ENCODE peak calls at places on chromosomes 7 and 10, in four cellular contexts. One of them, this sample, is unnamed.

GRCh38 chr7:69664433-69664832 is 66.2 kb downstream of the AUTS2 start:
- DNase-seq in tibial artery: no peak
- DNase-seq in T-helper 2 cell treated with Interferon-gamma antibody and Interleukin-4, amounts not matched to agents 5 μg/mL and 100 μg/mL, for 36 hours: no peak
- DNase-seq in progenitor cell of endocrine pancreas: no peak
- DNase-seq in this sample: no peak

GRCh38 chr10:9634466-9634865 is 1383.2 kb upstream of the CELF2 start:
- DNase-seq in tibial artery: no peak
- DNase-seq in T-helper 2 cell treated with Interferon-gamma antibody and Interleukin-4, amounts not matched to agents 5 μg/mL and 100 μg/mL, for 36 hours: no peak
- DNase-seq in progenitor cell of endocrine pancreas: no peak
- DNase-seq in this sample: no peak

GRCh38 chr7:24825931-24826661 is 68.8 kb upstream of the GSDME start:
- DNase-seq in tibial artery: no peak
- DNase-seq in T-helper 2 cell treated with Interferon-gamma antibody and Interleukin-4, amounts not matched to agents 5 μg/mL and 100 μg/mL, for 36 hours: no peak
- DNase-seq in progenitor cell of endocrine pancreas: no peak
- DNase-seq in this sample: peak; percentile 54

GRCh38 chr10:34985823-34986222 is 104.3 kb downstream of the CUL2 start:
- DNase-seq in tibial artery: no peak
- DNase-seq in T-helper 2 cell treated with Interferon-gamma antibody and Interleukin-4, amounts not matched to agents 5 μg/mL and 100 μg/mL, for 36 hours: no peak
- DNase-seq in progenitor cell of endocrine pancreas: no peak
- DNase-seq in this sample: no peak

GRCh38 chr10:30990971-30991646 is 40.6 kb downstream of the ZNF438 start:
- DNase-seq in tibial artery: no peak
- DNase-seq in T-helper 2 cell treated with Interferon-gamma antibody and Interleukin-4, amounts not matched to agents 5 μg/mL and 100 μg/mL, for 36 hours: no peak
- DNase-seq in progenitor cell of endocrine pancreas: no peak
- DNase-seq in this sample: no peak

GRCh38 chr10:121988361-121989324 is at the start of gene TACC2:
- DNase-seq in tibial artery: no peak
- DNase-seq in T-helper 2 cell treated with Interferon-gamma antibody and Interleukin-4, amounts not matched to agents 5 μg/mL and 100 μg/mL, for 36 hours: peak; percentile 7
- DNase-seq in progenitor cell of endocrine pancreas: no peak
- DNase-seq in this sample: no peak

GRCh38 chr10:72563327-72563932 is 62.4 kb downstream of the MICU1 start:
- DNase-seq in tibial artery: no peak
- DNase-seq in T-helper 2 cell treated with Interferon-gamma antibody and Interleukin-4, amounts not matched to agents 5 μg/mL and 100 μg/mL, for 36 hours: peak; percentile 49
- DNase-seq in progenitor cell of endocrine pancreas: no peak
- DNase-seq in this sample: no peak

GRCh38 chr10:102596506-102596971 is 47.7 kb upstream of the TRIM8 start:
- DNase-seq in tibial artery: no peak
- DNase-seq in T-helper 2 cell treated with Interferon-gamma antibody and Interleukin-4, amounts not matched to agents 5 μg/mL and 100 μg/mL, for 36 hours: no peak
- DNase-seq in progenitor cell of endocrine pancreas: no peak
- DNase-seq in this sample: no peak

GRCh38 chr7:50851891-50852290 is 69.2 kb upstream of the GRB10 start:
- DNase-seq in tibial artery: no peak
- DNase-seq in T-helper 2 cell treated with Interferon-gamma antibody and Interleukin-4, amounts not matched to agents 5 μg/mL and 100 μg/mL, for 36 hours: no peak
- DNase-seq in progenitor cell of endocrine pancreas: no peak
- DNase-seq in this sample: no peak

GRCh38 chr7:149141893-149142292 is 5.4 kb upstream of the ZNF398 start:
- DNase-seq in tibial artery: no peak
- DNase-seq in T-helper 2 cell treated with Interferon-gamma antibody and Interleukin-4, amounts not matched to agents 5 μg/mL and 100 μg/mL, for 36 hours: no peak
- DNase-seq in progenitor cell of endocrine pancreas: no peak
- DNase-seq in this sample: no peak

GRCh38 chr10:81708946-81709345 is 166.0 kb upstream of the NRG3 start:
- DNase-seq in tibial artery: no peak
- DNase-seq in T-helper 2 cell treated with Interferon-gamma antibody and Interleukin-4, amounts not matched to agents 5 μg/mL and 100 μg/mL, for 36 hours: no peak
- DNase-seq in progenitor cell of endocrine pancreas: no peak
- DNase-seq in this sample: no peak

GRCh38 chr7:142420554-142421362 is 162.9 kb upstream of the PRSS58 start:
- DNase-seq in tibial artery: no peak
- DNase-seq in T-helper 2 cell treated with Interferon-gamma antibody and Interleukin-4, amounts not matched to agents 5 μg/mL and 100 μg/mL, for 36 hours: no peak
- DNase-seq in progenitor cell of endocrine pancreas: no peak
- DNase-seq in this sample: no peak

GRCh38 chr7:29873644-29874294 is 67.5 kb downstream of the WIPF3 start:
- DNase-seq in tibial artery: no peak
- DNase-seq in T-helper 2 cell treated with Interferon-gamma antibody and Interleukin-4, amounts not matched to agents 5 μg/mL and 100 μg/mL, for 36 hours: no peak
- DNase-seq in progenitor cell of endocrine pancreas: no peak
- DNase-seq in this sample: no peak

GRCh38 chr10:128908109-128908898 is 558.7 kb upstream of the MGMT start:
- DNase-seq in tibial artery: no peak
- DNase-seq in T-helper 2 cell treated with Interferon-gamma antibody and Interleukin-4, amounts not matched to agents 5 μg/mL and 100 μg/mL, for 36 hours: no peak
- DNase-seq in progenitor cell of endocrine pancreas: no peak
- DNase-seq in this sample: no peak

GRCh38 chr10:11918384-11918783 is 95.2 kb downstream of the PROSER2 start:
- DNase-seq in tibial artery: no peak
- DNase-seq in T-helper 2 cell treated with Interferon-gamma antibody and Interleukin-4, amounts not matched to agents 5 μg/mL and 100 μg/mL, for 36 hours: no peak
- DNase-seq in progenitor cell of endocrine pancreas: no peak
- DNase-seq in this sample: no peak

GRCh38 chr7:28502408-28502807 is 90.1 kb downstream of the CREB5 start:
- DNase-seq in tibial artery: no peak
- DNase-seq in T-helper 2 cell treated with Interferon-gamma antibody and Interleukin-4, amounts not matched to agents 5 μg/mL and 100 μg/mL, for 36 hours: no peak
- DNase-seq in progenitor cell of endocrine pancreas: no peak
- DNase-seq in this sample: no peak

GRCh38 chr7:43750016-43750887 is 8.2 kb upstream of the BLVRA start:
- DNase-seq in tibial artery: no peak
- DNase-seq in T-helper 2 cell treated with Interferon-gamma antibody and Interleukin-4, amounts not matched to agents 5 μg/mL and 100 μg/mL, for 36 hours: no peak
- DNase-seq in progenitor cell of endocrine pancreas: no peak
- DNase-seq in this sample: peak; percentile 29

GRCh38 chr10:128739937-128740336 is 613.7 kb upstream of the MKI67 start:
- DNase-seq in tibial artery: no peak
- DNase-seq in T-helper 2 cell treated with Interferon-gamma antibody and Interleukin-4, amounts not matched to agents 5 μg/mL and 100 μg/mL, for 36 hours: no peak
- DNase-seq in progenitor cell of endocrine pancreas: no peak
- DNase-seq in this sample: no peak

GRCh38 chr10:112490543-112490942 is 43.5 kb downstream of the VTI1A start:
- DNase-seq in tibial artery: no peak
- DNase-seq in T-helper 2 cell treated with Interferon-gamma antibody and Interleukin-4, amounts not matched to agents 5 μg/mL and 100 μg/mL, for 36 hours: no peak
- DNase-seq in progenitor cell of endocrine pancreas: no peak
- DNase-seq in this sample: no peak

GRCh38 chr10:78255796-78256638 is 222.4 kb downstream of the RPS24 start:
- DNase-seq in tibial artery: peak; percentile 80
- DNase-seq in T-helper 2 cell treated with Interferon-gamma antibody and Interleukin-4, amounts not matched to agents 5 μg/mL and 100 μg/mL, for 36 hours: no peak
- DNase-seq in progenitor cell of endocrine pancreas: no peak
- DNase-seq in this sample: peak; percentile 88

GRCh38 chr7:131957338-131958025 is 401.1 kb upstream of the PODXL start:
- DNase-seq in tibial artery: no peak
- DNase-seq in T-helper 2 cell treated with Interferon-gamma antibody and Interleukin-4, amounts not matched to agents 5 μg/mL and 100 μg/mL, for 36 hours: no peak
- DNase-seq in progenitor cell of endocrine pancreas: no peak
- DNase-seq in this sample: no peak

This sample was measured in upper lobe of left lung.